ENCODE peak calls at places on chromosome 6, in eight cellular contexts. P is cerebellar cortex; R is AG10803; G is choroid plexus epithelial cell; A is stimulated activated CD8-positive, alpha-beta memory T cell treated with anti-CD3 and anti-CD28 coated beads, Interleukin-2, amount 100 ng/mL, for 1 hour; O is GM23338; Q is right cardiac atrium; E is naive B cell. D is an unnamed sample.

GRCh38 chr6:12608016-12608860 is 108.3 kb upstream of the PHACTR1 start:
- DNase-seq in A (no peak), Q (no peak), O (no peak), E (no peak), P (no peak), G (peak), R (peak), D (no peak)

GRCh38 chr6:113894712-113895674 is 37.8 kb downstream of the MARCKS start:
- DNase-seq in R (peak), Q (no peak), A (no peak), G (no peak), E (no peak), O (no peak), P (peak), D (no peak)

GRCh38 chr6:24990944-24991747 is 55.4 kb upstream of the RIPOR2 start:
- DNase-seq in E (no peak), G (no peak), R (no peak), P (no peak), A (no peak), O (no peak), Q (no peak), D (no peak)

GRCh38 chr6:107392069-107392468 is 67.3 kb downstream of the PDSS2 start:
- DNase-seq in A (no peak), O (peak), Q (no peak), R (no peak), E (no peak), P (no peak), G (no peak), D (no peak)

GRCh38 chr6:169019727-169020491 is 233.7 kb downstream of the THBS2 start:
- DNase-seq in G (no peak), E (no peak), O (peak), A (no peak), P (no peak), R (no peak), Q (no peak), D (no peak)

GRCh38 chr6:32973934-32974333 is 5.5 kb downstream of the BRD2 start:
- DNase-seq in O (peak), E (peak), G (peak), Q (no peak), P (peak), R (peak), A (no peak), D (no peak)

GRCh38 chr6:4776967-4777925 is 1.0 kb downstream of the CDYL start:
- DNase-seq in A (no peak), E (peak), P (peak), R (peak), G (peak), Q (peak), O (peak), D (no peak)

GRCh38 chr6:160930547-160931377 is 60.8 kb upstream of the MAP3K4 start:
- DNase-seq in G (peak), E (peak), O (peak), Q (peak), R (peak), A (peak), P (peak), D (peak)

GRCh38 chr6:40640591-40641293 is 53.6 kb upstream of the LRFN2 start:
- DNase-seq in G (peak), R (no peak), O (no peak), A (no peak), E (no peak), Q (peak), P (no peak), D (peak)

GRCh38 chr6:77326029-77326428 is 137.3 kb downstream of the HTR1B start:
- DNase-seq in G (no peak), R (no peak), E (no peak), A (no peak), O (no peak), Q (no peak), P (no peak), D (no peak)

GRCh38 chr6:2708456-2708855 is 42.3 kb downstream of the MYLK4 start:
- DNase-seq in Q (no peak), P (no peak), O (no peak), R (no peak), A (no peak), G (peak), E (no peak), D (no peak)

GRCh38 chr6:82365011-82365751 is 1.6 kb downstream of the TPBG start:
- DNase-seq in E (no peak), A (no peak), G (peak), P (no peak), O (peak), R (peak), Q (peak), D (peak)

GRCh38 chr6:165900970-165901369 is 237.9 kb upstream of the PDE10A start:
- DNase-seq in Q (no peak), R (no peak), O (no peak), E (no peak), P (no peak), G (no peak), A (no peak), D (no peak)

GRCh38 chr6:123550052-123550617 is 86.6 kb downstream of the TRDN start:
- DNase-seq in G (no peak), O (no peak), Q (no peak), A (no peak), R (no peak), P (no peak), E (no peak), D (no peak)

GRCh38 chr6:24547243-24547642 is 52.5 kb downstream of the ALDH5A1 start:
- DNase-seq in O (peak), E (peak), Q (no peak), P (no peak), A (no peak), G (peak), R (no peak), D (no peak)

GRCh38 chr6:751765-752164 is 58.8 kb upstream of the EXOC2 start:
- DNase-seq in G (peak), P (no peak), Q (no peak), A (no peak), O (no peak), E (no peak), R (no peak), D (no peak)

GRCh38 chr6:119079288-119079809 is 885 bp upstream of the FAM184A start:
- DNase-seq in Q (no peak), P (peak), E (no peak), G (peak), A (no peak), R (peak), O (no peak), D (no peak)

GRCh38 chr6:38184780-38185080 is 365.2 kb downstream of the ZFAND3 start:
- DNase-seq in Q (no peak), P (peak), A (no peak), E (no peak), O (no peak), R (no peak), G (no peak), D (no peak)

GRCh38 chr6:44193307-44193910 is 23.3 kb upstream of the MYMX start:
- DNase-seq in G (no peak), P (no peak), E (no peak), Q (no peak), R (no peak), O (no peak), A (no peak), D (no peak)

GRCh38 chr6:51844391-51844735 is 243.1 kb downstream of the PKHD1 start:
- DNase-seq in P (no peak), O (peak), A (no peak), R (no peak), Q (no peak), E (no peak), G (no peak), D (no peak)